ENCODE peak calls at places on chromosomes 16 and 17, in four cellular contexts. M is HuH-7, O is neuronal stem cell, Y is cardiac septum. N is an unnamed sample.

GRCh38 chr17:60392845-60393702 is 1.1 kb upstream of the USP32 start:
- DNase-seq in Y (no peak), O (no peak), M (no peak), N (peak)

GRCh38 chr17:2170023-2170422 is 115.1 kb downstream of the HIC1 start:
- DNase-seq in Y (no peak), O (no peak), M (peak), N (no peak)

GRCh38 chr17:82492647-82493516 is 26.6 kb upstream of the FOXK2 start:
- DNase-seq in M (no peak), O (no peak), Y (no peak), N (no peak)

GRCh38 chr16:89732142-89732917 is 11.0 kb downstream of the ZNF276 start:
- DNase-seq in Y (no peak), M (no peak), O (no peak), N (no peak)

GRCh38 chr16:86015606-86016005 is 116.6 kb downstream of the IRF8 start:
- DNase-seq in O (no peak), Y (peak), M (no peak), N (no peak)

GRCh38 chr17:11880714-11881113 is 116.6 kb downstream of the ZNF18 start:
- DNase-seq in M (peak), O (no peak), Y (no peak), N (no peak)

GRCh38 chr17:77723909-77724875 is 234.3 kb upstream of the TNRC6C start:
- DNase-seq in Y (no peak), O (no peak), M (no peak), N (no peak)

GRCh38 chr17:43338886-43339516 is 59.8 kb upstream of the ARL4D start:
- DNase-seq in Y (peak), O (no peak), M (no peak), N (peak)

GRCh38 chr16:2035431-2036199 is 8.9 kb downstream of the NHERF2 start:
- DNase-seq in M (peak), Y (no peak), O (no peak), N (no peak)

GRCh38 chr17:32341141-32341856 is 674 bp downstream of the C17orf75 start:
- DNase-seq in O (no peak), Y (no peak), M (no peak), N (no peak)

GRCh38 chr17:65745241-65745640 is 183.8 kb upstream of the AXIN2 start:
- DNase-seq in O (no peak), Y (no peak), M (no peak), N (no peak)

GRCh38 chr17:56929362-56929969 is 15.6 kb upstream of the TRIM25 start:
- DNase-seq in O (no peak), M (no peak), Y (no peak), N (no peak)

GRCh38 chr17:74994440-74994839 is 7.0 kb downstream of the CDR2L start:
- DNase-seq in O (no peak), Y (no peak), M (no peak), N (no peak)

GRCh38 chr16:85170066-85171003 is 58.1 kb upstream of the CIBAR2 start:
- DNase-seq in O (no peak), M (no peak), Y (no peak), N (no peak)

GRCh38 chr16:13110124-13110796 is 208.9 kb downstream of the SHISA9 start:
- DNase-seq in O (peak), Y (no peak), M (no peak), N (peak)

GRCh38 chr16:83954577-83955016 is 1.6 kb downstream of the OSGIN1 start:
- DNase-seq in Y (peak), O (no peak), M (no peak), N (no peak)

GRCh38 chr17:77503916-77504651 is 363.3 kb downstream of the SEC14L1 start:
- DNase-seq in O (no peak), M (no peak), Y (peak), N (no peak)

GRCh38 chr16:65956100-65956499 is 410.4 kb upstream of the CDH5 start:
- DNase-seq in Y (no peak), M (no peak), O (no peak), N (no peak)

GRCh38 chr16:77214411-77215138 is 15.4 kb downstream of the SYCE1L start:
- DNase-seq in O (no peak), M (no peak), Y (no peak), N (no peak)

GRCh38 chr17:27455914-27456680 is at the start of gene KSR1:
- DNase-seq in O (peak), Y (peak), M (peak), N (no peak)

GRCh38 chr17:71899317-71899716 is 221.5 kb upstream of the SOX9 start:
- DNase-seq in O (no peak), Y (no peak), M (no peak), N (no peak)